ENCODE peak calls at places on chromosomes 1 and 21, in five cellular contexts. M is HEK293T; H is activated naive CD4-positive, alpha-beta T cell; G is testis; K is stimulated activated CD4-positive, alpha-beta T cell treated with anti-CD3 and anti-CD28 coated beads, Interleukin-1b, Interleukin-23, amount 100 ng/mL, for 4 hours. D is an unnamed sample.

GRCh38 chr1:117582341-117582902 is 23.4 kb upstream of the TENT5C start:
- DNase-seq in M (no peak), H (no peak), G (no peak), K (no peak), D (no peak)

GRCh38 chr1:6783956-6784559 is 1.2 kb upstream of the CAMTA1 start:
- DNase-seq in M (no peak), H (no peak), G (no peak), K (no peak), D (no peak)

GRCh38 chr1:202069670-202070069 is 53.0 kb upstream of the GPR37L1 start:
- DNase-seq in M (no peak), H (no peak), G (no peak), K (no peak), D (no peak)

GRCh38 chr21:35226960-35227741 is 178.0 kb upstream of the RUNX1 start:
- DNase-seq in M (no peak), H (no peak), G (no peak), K (no peak), D (peak; percentile 30)

GRCh38 chr1:198196630-198197029 is 39.8 kb downstream of the NEK7 start:
- DNase-seq in M (no peak), H (no peak), G (no peak), K (no peak), D (no peak)

GRCh38 chr1:201262963-201263608 is 20.2 kb upstream of the PKP1 start:
- DNase-seq in M (no peak), H (no peak), G (no peak), K (no peak), D (no peak)

GRCh38 chr1:202016022-202016624 is 5.7 kb downstream of the ELF3 start:
- DNase-seq in M (no peak), H (no peak), G (no peak), K (no peak), D (no peak)

GRCh38 chr1:151313501-151313900 is 13.7 kb downstream of the PI4KB start:
- DNase-seq in M (no peak), H (no peak), G (no peak), K (no peak), D (no peak)

GRCh38 chr1:225437710-225438437 is 10.0 kb upstream of the LBR start:
- DNase-seq in M (peak; percentile 61), H (no peak), G (no peak), K (no peak), D (no peak)

D was measured in effector CD4-positive, alpha-beta T cell.